ENCODE peak calls at places on chromosome 9, in six cellular contexts. One of them, this sample, is unnamed.
A peak's percentile ranks its signal among the peaks of the same experiment; 100 is the strongest.

GRCh38 chr9:89606567-89607311 is 1.9 kb downstream of the GADD45G start:
- DNase-seq in heart right ventricle: peak; percentile 34
- DNase-seq in hepatocyte: peak; percentile 63
- DNase-seq in adipocyte: peak; percentile 7
- DNase-seq in right atrium auricular region: no peak
- DNase-seq in HepG2: no peak
- DNase-seq in this sample: no peak

GRCh38 chr9:126625329-126626116 is 11.8 kb downstream of the LMX1B start:
- DNase-seq in heart right ventricle: no peak
- DNase-seq in hepatocyte: no peak
- DNase-seq in adipocyte: no peak
- DNase-seq in right atrium auricular region: no peak
- DNase-seq in HepG2: no peak
- DNase-seq in this sample: no peak

GRCh38 chr9:6414291-6414690 is 1.3 kb downstream of the UHRF2 start:
- DNase-seq in heart right ventricle: no peak
- DNase-seq in hepatocyte: peak; percentile 39
- DNase-seq in adipocyte: peak; percentile 79
- DNase-seq in right atrium auricular region: no peak
- DNase-seq in HepG2: no peak
- DNase-seq in this sample: no peak

GRCh38 chr9:93543117-93543516 is 33.3 kb upstream of the PHF2 start:
- DNase-seq in heart right ventricle: no peak
- DNase-seq in hepatocyte: no peak
- DNase-seq in adipocyte: no peak
- DNase-seq in right atrium auricular region: no peak
- DNase-seq in HepG2: no peak
- DNase-seq in this sample: no peak

GRCh38 chr9:76394896-76395244 is 644 bp upstream of the RFK start:
- DNase-seq in heart right ventricle: peak; percentile 36
- DNase-seq in hepatocyte: peak; percentile 66
- DNase-seq in adipocyte: no peak
- DNase-seq in right atrium auricular region: peak; percentile 85
- DNase-seq in HepG2: peak; percentile 93
- DNase-seq in this sample: no peak

GRCh38 chr9:90307177-90307833 is 335.3 kb downstream of the DIRAS2 start:
- DNase-seq in heart right ventricle: no peak
- DNase-seq in hepatocyte: peak; percentile 48
- DNase-seq in adipocyte: no peak
- DNase-seq in right atrium auricular region: no peak
- DNase-seq in HepG2: no peak
- DNase-seq in this sample: no peak

GRCh38 chr9:12878342-12878978 is 103.6 kb downstream of the LURAP1L start:
- DNase-seq in heart right ventricle: no peak
- DNase-seq in hepatocyte: no peak
- DNase-seq in adipocyte: peak; percentile 57
- DNase-seq in right atrium auricular region: no peak
- DNase-seq in HepG2: peak; percentile 11
- DNase-seq in this sample: no peak

GRCh38 chr9:128550226-128550625 is 2.2 kb upstream of the SPTAN1 start:
- DNase-seq in heart right ventricle: no peak
- DNase-seq in hepatocyte: no peak
- DNase-seq in adipocyte: no peak
- DNase-seq in right atrium auricular region: no peak
- DNase-seq in HepG2: no peak
- DNase-seq in this sample: no peak

GRCh38 chr9:134396258-134396742 is 70.0 kb downstream of the RXRA start:
- DNase-seq in heart right ventricle: no peak
- DNase-seq in hepatocyte: no peak
- DNase-seq in adipocyte: no peak
- DNase-seq in right atrium auricular region: no peak
- DNase-seq in HepG2: no peak
- DNase-seq in this sample: no peak

GRCh38 chr9:133658442-133659431 is 22.6 kb downstream of the DBH start:
- DNase-seq in heart right ventricle: peak; percentile 54
- DNase-seq in hepatocyte: peak; percentile 83
- DNase-seq in adipocyte: peak; percentile 59
- DNase-seq in right atrium auricular region: peak; percentile 78
- DNase-seq in HepG2: peak; percentile 81
- DNase-seq in this sample: no peak

GRCh38 chr9:20848490-20848889 is 164.4 kb downstream of the FOCAD start:
- DNase-seq in heart right ventricle: no peak
- DNase-seq in hepatocyte: no peak
- DNase-seq in adipocyte: no peak
- DNase-seq in right atrium auricular region: no peak
- DNase-seq in HepG2: no peak
- DNase-seq in this sample: no peak

GRCh38 chr9:19651681-19652080 is 137.2 kb downstream of the SLC24A2 start:
- DNase-seq in heart right ventricle: no peak
- DNase-seq in hepatocyte: no peak
- DNase-seq in adipocyte: no peak
- DNase-seq in right atrium auricular region: no peak
- DNase-seq in HepG2: no peak
- DNase-seq in this sample: no peak

GRCh38 chr9:72351538-72352453 is 13.2 kb downstream of the ZFAND5 start:
- DNase-seq in heart right ventricle: peak; percentile 16
- DNase-seq in hepatocyte: no peak
- DNase-seq in adipocyte: no peak
- DNase-seq in right atrium auricular region: no peak
- DNase-seq in HepG2: no peak
- DNase-seq in this sample: no peak

GRCh38 chr9:107626118-107626517 is 136.5 kb upstream of the KLF4 start:
- DNase-seq in heart right ventricle: no peak
- DNase-seq in hepatocyte: no peak
- DNase-seq in adipocyte: no peak
- DNase-seq in right atrium auricular region: no peak
- DNase-seq in HepG2: no peak
- DNase-seq in this sample: no peak

GRCh38 chr9:129270903-129271431 is 92.9 kb upstream of the IER5L start:
- DNase-seq in heart right ventricle: no peak
- DNase-seq in hepatocyte: no peak
- DNase-seq in adipocyte: peak; percentile 76
- DNase-seq in right atrium auricular region: no peak
- DNase-seq in HepG2: no peak
- DNase-seq in this sample: peak; percentile 14

GRCh38 chr9:125587819-125588460 is 119.1 kb downstream of the MAPKAP1 start:
- DNase-seq in heart right ventricle: no peak
- DNase-seq in hepatocyte: no peak
- DNase-seq in adipocyte: peak; percentile 67
- DNase-seq in right atrium auricular region: no peak
- DNase-seq in HepG2: no peak
- DNase-seq in this sample: no peak

GRCh38 chr9:120616961-120617636 is 37.1 kb upstream of the CDK5RAP2 start:
- DNase-seq in heart right ventricle: no peak
- DNase-seq in hepatocyte: no peak
- DNase-seq in adipocyte: peak; percentile 40
- DNase-seq in right atrium auricular region: no peak
- DNase-seq in HepG2: no peak
- DNase-seq in this sample: no peak

GRCh38 chr9:121930970-121931369 is 162.1 kb downstream of the TTLL11 start:
- DNase-seq in heart right ventricle: no peak
- DNase-seq in hepatocyte: no peak
- DNase-seq in adipocyte: no peak
- DNase-seq in right atrium auricular region: no peak
- DNase-seq in HepG2: no peak
- DNase-seq in this sample: no peak

GRCh38 chr9:93143830-93144530 is 9.9 kb upstream of the NINJ1 start:
- DNase-seq in heart right ventricle: no peak
- DNase-seq in hepatocyte: no peak
- DNase-seq in adipocyte: no peak
- DNase-seq in right atrium auricular region: no peak
- DNase-seq in HepG2: no peak
- DNase-seq in this sample: no peak

GRCh38 chr9:74824654-74825053 is 63.1 kb downstream of the TRPM6 start:
- DNase-seq in heart right ventricle: no peak
- DNase-seq in hepatocyte: no peak
- DNase-seq in adipocyte: peak; percentile 51
- DNase-seq in right atrium auricular region: no peak
- DNase-seq in HepG2: no peak
- DNase-seq in this sample: no peak

GRCh38 chr9:95447660-95448420 is 68.9 kb downstream of the PTCH1 start:
- DNase-seq in heart right ventricle: no peak
- DNase-seq in hepatocyte: no peak
- DNase-seq in adipocyte: no peak
- DNase-seq in right atrium auricular region: no peak
- DNase-seq in HepG2: no peak
- DNase-seq in this sample: no peak

DNA sequence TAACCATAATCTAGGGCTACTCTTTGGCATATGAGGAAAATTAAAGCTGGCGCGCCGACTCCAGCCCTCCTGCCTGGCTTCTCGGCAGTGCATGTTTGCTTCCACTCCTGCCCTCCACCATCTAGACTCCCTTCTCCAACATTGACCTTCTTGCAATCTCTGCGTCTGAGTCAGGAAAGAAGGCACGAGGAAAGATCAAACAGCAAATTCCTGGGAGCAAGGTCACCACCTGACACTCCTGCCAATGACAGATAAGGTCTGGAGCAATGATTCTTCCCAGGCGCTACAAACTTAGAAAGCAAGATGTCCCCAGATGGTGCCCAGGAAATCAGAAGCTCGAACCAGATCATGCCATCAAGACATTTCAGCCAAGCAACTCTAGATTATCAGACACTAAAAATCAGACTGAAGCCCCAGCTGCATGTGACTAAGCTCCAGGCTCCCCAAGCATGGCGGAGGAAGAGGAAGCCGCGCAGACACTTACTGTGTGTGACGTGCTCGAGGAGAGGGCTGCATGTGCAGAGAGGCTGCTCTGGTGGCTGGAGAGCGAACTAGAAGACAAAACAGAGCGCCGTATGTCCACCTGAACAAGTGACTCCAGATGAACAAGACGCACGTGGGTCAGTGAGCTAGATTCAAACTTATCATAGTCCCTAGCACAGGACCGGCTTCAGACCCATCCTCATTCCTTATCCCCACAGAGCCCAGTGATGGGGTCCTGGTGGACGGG is 115.3 kb downstream of the UBE2R2 start:
- DNase-seq in heart right ventricle: no peak
- DNase-seq in hepatocyte: peak; percentile 24
- DNase-seq in adipocyte: no peak
- DNase-seq in right atrium auricular region: no peak
- DNase-seq in HepG2: peak; percentile 28
- DNase-seq in this sample: no peak
- H3K36me3 ChIP-seq in heart right ventricle: peaks cover 16% of the 10 kb centered on the region
- H3K36me3 ChIP-seq in hepatocyte: peaks cover 3% of the 10 kb centered on the region
- H3K36me3 ChIP-seq in adipocyte: peaks cover 77% of the 10 kb centered on the region
- H3K36me3 ChIP-seq in right atrium auricular region: peaks cover 64% of the 10 kb centered on the region
- H3K36me3 ChIP-seq in HepG2: peaks cover 78% of the 10 kb centered on the region
- H3K36me3 ChIP-seq in this sample: peaks cover 94% of the 10 kb centered on the region

GRCh38 chr9:123108976-123109375 is 75.5 kb downstream of the GPR21 start:
- DNase-seq in heart right ventricle: no peak
- DNase-seq in hepatocyte: no peak
- DNase-seq in adipocyte: no peak
- DNase-seq in right atrium auricular region: no peak
- DNase-seq in HepG2: no peak
- DNase-seq in this sample: no peak
- H3K36me3 ChIP-seq in heart right ventricle: no peaks in the 10 kb centered on the region
- H3K36me3 ChIP-seq in hepatocyte: no peaks in the 10 kb centered on the region
- H3K36me3 ChIP-seq in adipocyte: peaks cover 44% of the 10 kb centered on the region
- H3K36me3 ChIP-seq in right atrium auricular region: peaks cover 26% of the 10 kb centered on the region
- H3K36me3 ChIP-seq in HepG2: peaks cover 40% of the 10 kb centered on the region
- H3K36me3 ChIP-seq in this sample: peaks cover 19% of the 10 kb centered on the region

GRCh38 chr9:98010450-98010849 is 27.3 kb downstream of the ANP32B start:
- DNase-seq in heart right ventricle: no peak
- DNase-seq in hepatocyte: peak; percentile 56
- DNase-seq in adipocyte: no peak
- DNase-seq in right atrium auricular region: no peak
- DNase-seq in HepG2: no peak
- DNase-seq in this sample: no peak
- H3K36me3 ChIP-seq in heart right ventricle: peaks cover 35% of the 10 kb centered on the region
- H3K36me3 ChIP-seq in hepatocyte: no peaks in the 10 kb centered on the region
- H3K36me3 ChIP-seq in adipocyte: peaks cover 100% of the 10 kb centered on the region
- H3K36me3 ChIP-seq in right atrium auricular region: peaks cover 74% of the 10 kb centered on the region
- H3K36me3 ChIP-seq in HepG2: peaks cover 91% of the 10 kb centered on the region
- H3K36me3 ChIP-seq in this sample: peaks cover 100% of the 10 kb centered on the region

DNA sequence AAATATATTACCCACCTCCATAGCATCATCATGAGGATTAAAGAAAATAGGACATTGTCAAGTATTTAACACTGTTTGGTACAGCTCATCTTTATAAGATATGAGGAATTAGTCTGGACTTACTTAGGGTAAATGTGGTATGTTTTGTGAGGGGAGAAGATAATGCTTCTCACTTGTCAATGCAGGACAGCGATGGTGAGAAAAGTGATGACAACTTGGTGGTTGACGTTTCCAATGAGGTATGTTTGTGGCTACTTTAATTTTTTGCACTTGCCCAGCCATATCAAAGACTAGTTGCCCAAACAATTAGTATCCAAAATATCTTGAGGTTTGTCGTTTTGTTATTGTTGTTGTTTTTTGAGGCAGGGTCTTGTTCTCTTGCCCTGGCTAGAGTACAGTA is 133.9 kb downstream of the TLE4 start:
- DNase-seq in heart right ventricle: no peak
- DNase-seq in hepatocyte: no peak
- DNase-seq in adipocyte: no peak
- DNase-seq in right atrium auricular region: no peak
- DNase-seq in HepG2: no peak
- DNase-seq in this sample: no peak
- H3K36me3 ChIP-seq in heart right ventricle: no peaks in the 10 kb centered on the region
- H3K36me3 ChIP-seq in hepatocyte: no peaks in the 10 kb centered on the region
- H3K36me3 ChIP-seq in adipocyte: peaks cover 55% of the 10 kb centered on the region
- H3K36me3 ChIP-seq in right atrium auricular region: peaks cover 7% of the 10 kb centered on the region
- H3K36me3 ChIP-seq in HepG2: no peaks in the 10 kb centered on the region
- H3K36me3 ChIP-seq in this sample: no peaks in the 10 kb centered on the region

GRCh38 chr9:135815433-135816178 is 91.7 kb downstream of the CAMSAP1 start:
- DNase-seq in heart right ventricle: no peak
- DNase-seq in hepatocyte: no peak
- DNase-seq in adipocyte: no peak
- DNase-seq in right atrium auricular region: no peak
- DNase-seq in HepG2: no peak
- DNase-seq in this sample: no peak
- H3K36me3 ChIP-seq in heart right ventricle: peaks cover 41% of the 10 kb centered on the region
- H3K36me3 ChIP-seq in hepatocyte: no peaks in the 10 kb centered on the region
- H3K36me3 ChIP-seq in adipocyte: peaks cover 86% of the 10 kb centered on the region
- H3K36me3 ChIP-seq in right atrium auricular region: peaks cover 78% of the 10 kb centered on the region
- H3K36me3 ChIP-seq in HepG2: peaks cover 86% of the 10 kb centered on the region
- H3K36me3 ChIP-seq in this sample: peaks cover 68% of the 10 kb centered on the region

GRCh38 chr9:83978992-83979811 is 813 bp downstream of the HNRNPK start:
- DNase-seq in heart right ventricle: peak; percentile 85
- DNase-seq in hepatocyte: peak; percentile 92
- DNase-seq in adipocyte: peak; percentile 88
- DNase-seq in right atrium auricular region: peak; percentile 81
- DNase-seq in HepG2: peak; percentile 58
- DNase-seq in this sample: peak; percentile 88
- H3K36me3 ChIP-seq in heart right ventricle: peaks cover 34% of the 10 kb centered on the region
- H3K36me3 ChIP-seq in hepatocyte: peaks cover 6% of the 10 kb centered on the region
- H3K36me3 ChIP-seq in adipocyte: peaks cover 39% of the 10 kb centered on the region
- H3K36me3 ChIP-seq in right atrium auricular region: peaks cover 37% of the 10 kb centered on the region
- H3K36me3 ChIP-seq in HepG2: peaks cover 37% of the 10 kb centered on the region
- H3K36me3 ChIP-seq in this sample: peaks cover 56% of the 10 kb centered on the region

GRCh38 chr9:2824564-2824963 is 19.3 kb downstream of the PUM3 start:
- DNase-seq in heart right ventricle: no peak
- DNase-seq in hepatocyte: no peak
- DNase-seq in adipocyte: no peak
- DNase-seq in right atrium auricular region: no peak
- DNase-seq in HepG2: no peak
- DNase-seq in this sample: no peak
- H3K36me3 ChIP-seq in heart right ventricle: peaks cover 29% of the 10 kb centered on the region
- H3K36me3 ChIP-seq in hepatocyte: no peaks in the 10 kb centered on the region
- H3K36me3 ChIP-seq in adipocyte: peaks cover 81% of the 10 kb centered on the region
- H3K36me3 ChIP-seq in right atrium auricular region: peaks cover 52% of the 10 kb centered on the region
- H3K36me3 ChIP-seq in HepG2: peaks cover 52% of the 10 kb centered on the region
- H3K36me3 ChIP-seq in this sample: peaks cover 95% of the 10 kb centered on the region

This sample was measured in RWPE2.